ENCODE peak calls at places on chromosomes 6 and 20, in eight cellular contexts. T is GM12878, I is K562, R is HCT116, K is A549, Q is HepG2, F is endothelial cell of umbilical vein, S is H1. P is an unnamed sample.

GRCh38 chr6:46053034-46053933 is 37.6 kb upstream of the CLIC5 start:
- DNase-seq in I (no peak), T (no peak), R (no peak), F (peak), K (no peak), Q (no peak), S (no peak), P (no peak)

GRCh38 chr6:97095466-97095865 is 170.9 kb downstream of the KLHL32 start:
- DNase-seq in T (no peak), I (no peak), Q (no peak), S (no peak), K (no peak), F (no peak), R (no peak), P (no peak)

GRCh38 chr6:43584892-43585570 is 9.0 kb downstream of the POLH start:
- DNase-seq in R (no peak), K (no peak), Q (no peak), I (no peak), T (no peak), F (no peak), S (no peak), P (no peak)

GRCh38 chr6:89400050-89400449 is 12.0 kb downstream of the RRAGD start:
- DNase-seq in Q (no peak), K (no peak), R (no peak), T (no peak), I (no peak), S (no peak), F (no peak), P (no peak)

GRCh38 chr6:112231609-112232060 is 22.7 kb downstream of the LAMA4 start:
- DNase-seq in T (no peak), S (no peak), F (peak), I (no peak), R (no peak), Q (no peak), K (no peak), P (no peak)

GRCh38 chr6:25302677-25303128 is 23.5 kb downstream of the CARMIL1 start:
- DNase-seq in F (no peak), S (no peak), Q (no peak), T (no peak), K (peak), I (no peak), R (no peak), P (no peak)

GRCh38 chr20:42261766-42262165 is 643.6 kb upstream of the CHD6 start:
- DNase-seq in S (no peak), F (no peak), R (no peak), Q (no peak), T (no peak), I (no peak), K (no peak), P (no peak)

GRCh38 chr20:49759266-49759950 is 45.7 kb upstream of the B4GALT5 start:
- DNase-seq in Q (no peak), K (no peak), R (no peak), S (no peak), T (no peak), I (no peak), F (no peak), P (no peak)

GRCh38 chr6:129105793-129106192 is 222.9 kb downstream of the LAMA2 start:
- DNase-seq in K (no peak), Q (no peak), R (no peak), T (no peak), I (no peak), F (no peak), S (no peak), P (no peak)

GRCh38 chr6:106509420-106510089 is 119.7 kb downstream of the RTN4IP1 start:
- DNase-seq in F (no peak), K (no peak), I (no peak), R (no peak), S (peak), T (no peak), Q (peak), P (no peak)

GRCh38 chr6:97074785-97075184 is 150.3 kb downstream of the KLHL32 start:
- DNase-seq in F (no peak), R (no peak), Q (no peak), T (no peak), S (no peak), K (no peak), I (no peak), P (no peak)

GRCh38 chr6:141212296-141212695 is 920.4 kb upstream of the GJE1 start:
- DNase-seq in I (no peak), Q (no peak), R (peak), T (no peak), F (no peak), K (peak), S (no peak), P (no peak)

GRCh38 chr6:292506-293184 is 358 bp downstream of the DUSP22 start:
- DNase-seq in F (peak), R (no peak), I (peak), Q (peak), S (no peak), T (peak), K (peak), P (peak)

GRCh38 chr20:62021794-62022419 is 43.8 kb downstream of the TAF4 start:
- DNase-seq in Q (no peak), K (no peak), F (no peak), S (no peak), R (no peak), I (no peak), T (no peak), P (no peak)

GRCh38 chr6:38349795-38350194 is 289.9 kb downstream of the BTBD9 start:
- DNase-seq in R (no peak), I (no peak), K (no peak), F (no peak), S (no peak), Q (no peak), T (no peak), P (no peak)

GRCh38 chr20:24452498-24453133 is 16.8 kb upstream of the SYNDIG1 start:
- DNase-seq in F (no peak), S (no peak), T (no peak), K (no peak), R (no peak), Q (no peak), I (no peak), P (no peak)

GRCh38 chr6:143276436-143276835 is 174.1 kb downstream of the ADAT2 start:
- DNase-seq in S (no peak), R (no peak), I (no peak), T (no peak), F (no peak), Q (no peak), K (no peak), P (peak)

GRCh38 chr20:59322101-59322500 is 21.7 kb downstream of the EDN3 start:
- DNase-seq in I (no peak), T (no peak), S (no peak), F (no peak), Q (no peak), R (no peak), K (no peak), P (peak)

GRCh38 chr6:36956111-36956820 is 1.7 kb downstream of the PI16 start:
- DNase-seq in K (no peak), Q (no peak), S (no peak), I (no peak), F (peak), T (no peak), R (no peak), P (no peak)

GRCh38 chr6:145295746-145296145 is 439.6 kb downstream of the EPM2A start:
- DNase-seq in I (no peak), T (no peak), F (no peak), Q (no peak), R (no peak), S (no peak), K (no peak), P (no peak)

GRCh38 chr6:14117158-14118090 is at the start of gene CD83:
- DNase-seq in K (peak), I (peak), R (peak), S (peak), T (no peak), Q (peak), F (peak), P (peak)

GRCh38 chr6:109490708-109491107 is 7.7 kb upstream of the ZBTB24 start:
- DNase-seq in T (no peak), F (no peak), S (peak), I (no peak), K (no peak), R (no peak), Q (no peak), P (no peak)

GRCh38 chr6:71419954-71420692 is 131.5 kb downstream of the OGFRL1 start:
- DNase-seq in F (peak), K (no peak), Q (no peak), I (no peak), R (no peak), T (no peak), S (no peak), P (no peak)

GRCh38 chr6:133187657-133188453 is 53.3 kb upstream of the EYA4 start:
- DNase-seq in F (no peak), T (no peak), I (no peak), S (no peak), R (no peak), Q (no peak), K (no peak), P (no peak)

DNA sequence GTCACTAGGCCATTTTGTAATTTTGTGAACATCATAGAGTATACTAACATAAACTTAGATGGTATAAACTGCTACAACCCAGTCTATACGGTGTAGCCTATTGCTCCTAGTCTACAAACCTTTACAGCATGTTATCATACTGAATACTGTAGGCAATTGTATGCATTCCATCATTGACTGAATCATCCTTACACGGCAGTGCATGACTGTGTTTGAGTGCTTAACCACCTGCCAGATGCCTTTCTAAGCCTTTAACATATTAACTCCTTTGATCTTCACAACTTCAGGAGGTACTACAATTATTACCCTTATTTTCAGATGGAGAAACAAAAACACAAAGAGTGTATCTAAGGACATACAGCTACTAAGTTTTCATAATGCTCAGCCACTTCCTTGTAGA is 14.0 kb downstream of the DPPA5 start:
- DNase-seq in S (no peak), F (no peak), T (no peak), K (no peak), Q (no peak), R (no peak), I (no peak), P (no peak)
- TF ChIP-seq MAX in S (no peak), F (no peak), T (no peak), K (no peak), Q (no peak), R (no peak), I (no peak), P (no peak)

DNA sequence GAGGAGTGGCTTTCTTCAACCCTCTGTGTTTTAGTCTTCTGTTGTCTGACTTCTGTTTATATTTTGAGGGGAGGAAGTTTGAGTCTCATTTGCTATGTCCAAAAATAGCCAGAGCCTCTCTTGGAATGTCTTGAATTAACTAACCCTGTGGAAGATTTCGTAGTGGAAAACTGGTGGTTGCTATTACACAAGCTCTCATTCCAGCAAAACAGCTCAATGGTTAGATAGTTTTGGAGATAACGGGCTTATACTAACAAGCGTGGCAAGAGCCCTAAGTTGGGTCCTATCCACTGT is 1.6 kb downstream of the CCN2 start:
- DNase-seq in Q (no peak), I (no peak), R (no peak), S (no peak), T (no peak), K (no peak), F (no peak), P (no peak)
- TF ChIP-seq POLR2A in Q (no peak), I (no peak), R (no peak), S (no peak), T (no peak), K (no peak), F (no peak), P (no peak)

GRCh38 chr6:126199482-126199881 is 140.4 kb upstream of the CENPW start:
- DNase-seq in K (no peak), I (no peak), S (no peak), F (no peak), T (no peak), Q (no peak), R (no peak), P (no peak)

GRCh38 chr6:126198581-126198980 is 141.3 kb upstream of the CENPW start:
- DNase-seq in R (no peak), F (no peak), S (no peak), Q (no peak), T (no peak), I (no peak), K (no peak), P (no peak)

DNA sequence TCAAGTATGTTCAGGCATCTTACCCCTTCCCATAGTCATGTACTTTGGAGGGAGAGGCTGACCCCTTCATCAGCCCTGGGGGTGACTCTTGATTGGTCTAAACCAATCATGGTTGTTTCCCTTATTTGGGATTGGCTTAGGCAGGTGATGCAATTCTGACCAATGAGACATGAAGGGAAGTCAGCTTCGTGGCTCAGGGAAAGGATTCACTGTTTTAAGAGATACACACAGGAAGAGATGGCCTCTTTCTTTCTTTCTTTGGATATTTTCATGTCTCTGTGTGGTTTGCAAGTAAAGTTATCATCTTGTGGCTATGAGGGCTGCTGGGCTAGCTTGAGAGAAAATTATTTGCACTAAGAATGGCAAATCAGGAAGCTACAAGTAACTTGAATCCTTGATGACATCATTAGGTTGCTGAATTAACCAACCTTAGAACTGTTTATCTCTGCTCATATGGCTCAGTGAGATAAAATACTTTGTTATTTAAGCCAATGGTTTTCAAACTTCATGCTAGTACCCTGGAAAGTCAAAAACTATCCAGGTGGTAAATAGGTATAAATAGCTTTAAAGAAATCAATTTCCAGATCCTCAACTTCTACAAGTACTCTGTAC is 144.2 kb upstream of the CENPW start:
- DNase-seq in F (no peak), T (no peak), S (no peak), Q (no peak), R (no peak), I (peak), K (no peak), P (peak)
- TF ChIP-seq MAX in F (no peak), T (no peak), S (no peak), Q (no peak), R (no peak), I (no peak), K (no peak), P (no peak)

DNA sequence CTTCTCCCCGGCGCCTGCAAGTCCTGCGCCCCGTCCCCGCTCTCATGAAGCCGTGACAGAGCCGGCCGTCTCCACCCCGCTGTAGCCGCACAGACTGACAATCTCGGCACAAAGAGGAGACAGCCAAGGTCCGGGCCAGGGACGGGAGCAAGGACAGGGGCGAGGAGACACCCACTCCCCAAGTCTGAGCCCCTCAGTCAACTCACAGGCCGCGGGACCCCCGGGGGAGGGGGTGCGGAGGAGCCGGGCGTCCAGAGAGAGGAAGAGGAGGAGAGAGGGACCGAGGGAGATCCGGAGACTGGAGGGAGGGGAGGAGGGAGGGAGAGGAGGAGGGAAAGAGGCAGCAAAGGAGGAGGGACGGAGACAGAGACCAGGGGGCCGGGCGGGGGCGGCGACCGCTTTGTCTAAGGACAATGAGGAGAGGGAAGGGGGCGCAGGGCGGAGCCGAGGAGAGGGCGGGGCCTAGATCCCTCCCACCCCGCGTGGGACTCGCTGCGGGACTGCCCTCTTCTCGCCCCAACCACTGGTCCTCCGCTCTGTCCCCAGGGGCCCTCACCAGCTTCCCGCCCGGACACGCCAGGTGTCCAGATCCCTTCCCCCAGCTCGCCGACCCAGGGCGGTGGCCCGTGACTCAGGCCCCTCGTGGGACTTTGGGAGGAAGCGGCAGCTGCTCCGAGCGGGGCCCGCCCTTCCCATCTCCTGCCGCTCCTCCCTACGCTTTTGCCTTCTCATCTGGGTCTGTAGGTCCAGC is 638 bp upstream of the PPP1R18 start:
- DNase-seq in F (peak), T (peak), R (no peak), I (peak), K (peak), Q (peak), S (peak), P (peak)
- TF ChIP-seq POLR2A in F (peak), T (peak), R (peak), I (peak), K (no peak), Q (peak), S (no peak), P (no peak)

DNA sequence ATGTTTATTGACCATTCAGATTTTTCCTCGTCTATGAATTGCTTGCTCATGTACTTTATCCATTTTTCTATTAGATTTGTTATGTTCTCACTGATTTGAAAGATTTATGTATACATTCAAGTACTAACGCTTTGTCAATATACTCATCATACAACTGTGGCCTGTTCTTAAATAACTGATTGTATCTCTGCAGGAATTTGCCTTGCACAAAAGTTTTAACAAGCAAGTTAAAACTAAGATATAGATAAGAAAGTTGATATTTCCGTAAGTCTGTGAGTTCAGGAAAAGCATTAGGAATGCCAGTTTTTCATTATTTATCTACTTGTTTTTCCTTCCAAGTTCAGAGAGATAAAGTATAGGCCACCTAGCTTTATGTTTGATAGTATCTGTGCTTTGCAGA is 95.2 kb downstream of the PDE7B start:
- DNase-seq in F (peak), K (no peak), S (no peak), R (no peak), Q (no peak), I (no peak), T (no peak), P (no peak)
- TF ChIP-seq MAX in F (no peak), K (no peak), S (no peak), R (no peak), Q (no peak), I (no peak), T (no peak), P (no peak)

GRCh38 chr6:68086199-68086598 is 548.9 kb upstream of the ADGRB3 start:
- DNase-seq in I (no peak), Q (no peak), T (no peak), K (no peak), R (no peak), S (no peak), F (no peak), P (no peak)
- TF ChIP-seq POLR2A in I (no peak), Q (no peak), T (no peak), K (no peak), R (no peak), S (no peak), F (no peak), P (no peak)